ENCODE peak calls at places on chromosomes 13 and 19, in five cellular contexts. One of them, this sample, is unnamed.

GRCh38 chr13:113597386-113598080 is 13.0 kb downstream of the TFDP1 start:
- DNase-seq in left lung: no peak
- DNase-seq in H9: peak
- DNase-seq in cardiac muscle cell: no peak
- DNase-seq in bronchial epithelial cell: no peak
- DNase-seq in this sample: peak

GRCh38 chr13:22311734-22312404 is 641.0 kb downstream of the FGF9 start:
- DNase-seq in left lung: no peak
- DNase-seq in H9: peak
- DNase-seq in cardiac muscle cell: no peak
- DNase-seq in bronchial epithelial cell: no peak
- DNase-seq in this sample: no peak

GRCh38 chr13:113737803-113738202 is 21.2 kb upstream of the TMEM255B start:
- DNase-seq in left lung: no peak
- DNase-seq in H9: no peak
- DNase-seq in cardiac muscle cell: no peak
- DNase-seq in bronchial epithelial cell: no peak
- DNase-seq in this sample: no peak

GRCh38 chr19:16542894-16543498 is 759 bp upstream of the CHERP start:
- DNase-seq in left lung: no peak
- DNase-seq in H9: no peak
- DNase-seq in cardiac muscle cell: no peak
- DNase-seq in bronchial epithelial cell: peak
- DNase-seq in this sample: no peak

GRCh38 chr13:67273001-67273400 is 42.9 kb upstream of the PCDH9 start:
- DNase-seq in left lung: no peak
- DNase-seq in H9: no peak
- DNase-seq in cardiac muscle cell: no peak
- DNase-seq in bronchial epithelial cell: no peak
- DNase-seq in this sample: no peak

GRCh38 chr13:23384111-23384510 is 49.4 kb downstream of the SACS start:
- DNase-seq in left lung: no peak
- DNase-seq in H9: no peak
- DNase-seq in cardiac muscle cell: no peak
- DNase-seq in bronchial epithelial cell: peak
- DNase-seq in this sample: no peak

GRCh38 chr13:27997904-27998522 is 9.5 kb upstream of the URAD start:
- DNase-seq in left lung: no peak
- DNase-seq in H9: peak
- DNase-seq in cardiac muscle cell: peak
- DNase-seq in bronchial epithelial cell: peak
- DNase-seq in this sample: no peak

GRCh38 chr13:29589234-29589633 is 6.3 kb downstream of the SLC7A1 start:
- DNase-seq in left lung: no peak
- DNase-seq in H9: no peak
- DNase-seq in cardiac muscle cell: no peak
- DNase-seq in bronchial epithelial cell: no peak
- DNase-seq in this sample: no peak

GRCh38 chr19:1377176-1377964 is 6.3 kb upstream of the NDUFS7 start:
- DNase-seq in left lung: no peak
- DNase-seq in H9: no peak
- DNase-seq in cardiac muscle cell: no peak
- DNase-seq in bronchial epithelial cell: no peak
- DNase-seq in this sample: no peak

GRCh38 chr13:106153876-106154275 is 381.6 kb downstream of the EFNB2 start:
- DNase-seq in left lung: no peak
- DNase-seq in H9: no peak
- DNase-seq in cardiac muscle cell: no peak
- DNase-seq in bronchial epithelial cell: peak
- DNase-seq in this sample: no peak

GRCh38 chr13:23087884-23088283 is 92.9 kb upstream of the SGCG start:
- DNase-seq in left lung: no peak
- DNase-seq in H9: peak
- DNase-seq in cardiac muscle cell: peak
- DNase-seq in bronchial epithelial cell: peak
- DNase-seq in this sample: no peak

GRCh38 chr13:53201454-53202225 is 173.0 kb downstream of the OLFM4 start:
- DNase-seq in left lung: no peak
- DNase-seq in H9: peak
- DNase-seq in cardiac muscle cell: peak
- DNase-seq in bronchial epithelial cell: no peak
- DNase-seq in this sample: no peak

GRCh38 chr13:114131581-114132418 is 623 bp downstream of the RASA3 start:
- DNase-seq in left lung: no peak
- DNase-seq in H9: no peak
- DNase-seq in cardiac muscle cell: peak
- DNase-seq in bronchial epithelial cell: no peak
- DNase-seq in this sample: peak

GRCh38 chr13:32829269-32829668 is 187.0 kb upstream of the KL start:
- DNase-seq in left lung: no peak
- DNase-seq in H9: no peak
- DNase-seq in cardiac muscle cell: no peak
- DNase-seq in bronchial epithelial cell: no peak
- DNase-seq in this sample: no peak

GRCh38 chr19:33143897-33144405 is 12.0 kb downstream of the WDR88 start:
- DNase-seq in left lung: peak
- DNase-seq in H9: peak
- DNase-seq in cardiac muscle cell: peak
- DNase-seq in bronchial epithelial cell: peak
- DNase-seq in this sample: peak

GRCh38 chr19:45670670-45671453 is 2.8 kb downstream of the GIPR start:
- DNase-seq in left lung: peak
- DNase-seq in H9: peak
- DNase-seq in cardiac muscle cell: peak
- DNase-seq in bronchial epithelial cell: peak
- DNase-seq in this sample: peak

GRCh38 chr13:41196620-41197019 is 2.3 kb upstream of the KBTBD7 start:
- DNase-seq in left lung: no peak
- DNase-seq in H9: no peak
- DNase-seq in cardiac muscle cell: no peak
- DNase-seq in bronchial epithelial cell: peak
- DNase-seq in this sample: no peak

GRCh38 chr13:29284726-29285125 is 310.8 kb downstream of the SLC7A1 start:
- DNase-seq in left lung: no peak
- DNase-seq in H9: no peak
- DNase-seq in cardiac muscle cell: no peak
- DNase-seq in bronchial epithelial cell: no peak
- DNase-seq in this sample: no peak

GRCh38 chr19:17296278-17296677 is 6.9 kb downstream of the ABHD8 start:
- DNase-seq in left lung: no peak
- DNase-seq in H9: no peak
- DNase-seq in cardiac muscle cell: no peak
- DNase-seq in bronchial epithelial cell: peak
- DNase-seq in this sample: no peak

GRCh38 chr19:47714339-47714738 is 1.1 kb downstream of the EHD2 start:
- DNase-seq in left lung: no peak
- DNase-seq in H9: no peak
- DNase-seq in cardiac muscle cell: no peak
- DNase-seq in bronchial epithelial cell: no peak
- DNase-seq in this sample: no peak

GRCh38 chr13:52177276-52177675 is 17.9 kb upstream of the NEK3 start:
- DNase-seq in left lung: no peak
- DNase-seq in H9: no peak
- DNase-seq in cardiac muscle cell: no peak
- DNase-seq in bronchial epithelial cell: no peak
- DNase-seq in this sample: no peak

GRCh38 chr13:66402071-66402470 is 828.1 kb downstream of the PCDH9 start:
- DNase-seq in left lung: no peak
- DNase-seq in H9: no peak
- DNase-seq in cardiac muscle cell: no peak
- DNase-seq in bronchial epithelial cell: no peak
- DNase-seq in this sample: no peak

GRCh38 chr13:26007261-26007765 is 44.5 kb downstream of the SHISA2 start:
- DNase-seq in left lung: no peak
- DNase-seq in H9: no peak
- DNase-seq in cardiac muscle cell: no peak
- DNase-seq in bronchial epithelial cell: no peak
- DNase-seq in this sample: no peak

GRCh38 chr19:54464044-54464623 is 556 bp upstream of the LENG9 start:
- DNase-seq in left lung: peak
- DNase-seq in H9: peak
- DNase-seq in cardiac muscle cell: peak
- DNase-seq in bronchial epithelial cell: peak
- DNase-seq in this sample: peak

GRCh38 chr19:30344446-30345425 is 27.4 kb upstream of the ZNF536 start:
- DNase-seq in left lung: no peak
- DNase-seq in H9: no peak
- DNase-seq in cardiac muscle cell: no peak
- DNase-seq in bronchial epithelial cell: peak
- DNase-seq in this sample: no peak

GRCh38 chr13:109500146-109500773 is 286.1 kb downstream of the IRS2 start:
- DNase-seq in left lung: no peak
- DNase-seq in H9: peak
- DNase-seq in cardiac muscle cell: peak
- DNase-seq in bronchial epithelial cell: no peak
- DNase-seq in this sample: no peak

GRCh38 chr13:100542546-100543156 is 45.9 kb downstream of the GGACT start:
- DNase-seq in left lung: no peak
- DNase-seq in H9: peak
- DNase-seq in cardiac muscle cell: no peak
- DNase-seq in bronchial epithelial cell: peak
- DNase-seq in this sample: no peak
- TF ChIP-seq CTCF in left lung: peak
- TF ChIP-seq CTCF in H9: peak
- TF ChIP-seq CTCF in cardiac muscle cell: peak
- TF ChIP-seq CTCF in bronchial epithelial cell: peak
- TF ChIP-seq CTCF in this sample: peak

DNA sequence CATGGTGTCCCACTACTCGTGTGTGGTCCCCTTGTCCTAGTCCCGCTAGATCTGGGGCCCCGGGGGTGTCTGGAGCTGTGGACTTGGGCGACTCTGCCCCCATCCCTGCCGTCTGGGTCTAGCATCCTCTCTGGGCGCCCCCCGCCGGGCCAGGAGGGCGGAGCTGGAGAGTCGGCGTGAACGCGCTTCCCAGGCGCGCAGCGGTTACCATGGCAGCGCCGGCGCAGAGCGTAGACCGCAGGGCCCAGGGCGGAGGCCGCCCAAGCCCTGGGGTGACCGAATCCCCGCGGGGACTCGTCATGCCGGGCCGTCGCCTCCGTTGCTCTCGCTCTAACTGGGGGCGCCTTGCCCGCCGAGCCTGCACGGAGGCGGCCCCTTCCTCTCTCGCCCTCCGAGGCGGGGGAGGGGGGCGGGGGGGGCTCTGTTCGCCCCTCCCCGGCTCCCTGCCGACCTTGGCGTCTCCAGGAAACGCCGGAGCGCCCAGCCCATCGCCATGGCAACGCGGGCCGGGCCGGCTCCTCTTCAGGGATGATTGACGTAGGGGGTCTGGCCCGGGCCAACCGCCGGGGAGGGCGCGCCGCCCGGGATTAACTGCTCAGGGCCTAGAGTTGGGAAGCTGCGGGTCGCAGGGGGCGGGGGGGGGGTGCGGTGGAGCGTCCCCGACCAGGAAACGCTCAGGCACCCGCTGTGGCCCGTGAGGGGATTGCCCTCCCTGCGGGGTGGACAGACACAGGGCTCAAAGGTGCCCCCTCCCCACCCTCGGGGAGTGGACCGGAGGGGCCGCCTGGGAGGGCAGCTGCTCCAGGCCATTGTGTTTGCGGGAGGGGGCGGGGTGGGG is 8.9 kb downstream of the ISYNA1 start:
- DNase-seq in left lung: peak
- DNase-seq in H9: peak
- DNase-seq in cardiac muscle cell: peak
- DNase-seq in bronchial epithelial cell: peak
- DNase-seq in this sample: peak
- TF ChIP-seq CTCF in left lung: no peak
- TF ChIP-seq CTCF in H9: no peak
- TF ChIP-seq CTCF in cardiac muscle cell: no peak
- TF ChIP-seq CTCF in bronchial epithelial cell: no peak
- TF ChIP-seq CTCF in this sample: no peak

GRCh38 chr19:38899447-38900219 is at the start of the genes NFKBIB and SIRT2:
- DNase-seq in left lung: peak
- DNase-seq in H9: peak
- DNase-seq in cardiac muscle cell: peak
- DNase-seq in bronchial epithelial cell: peak
- DNase-seq in this sample: peak
- TF ChIP-seq CTCF in left lung: no peak
- TF ChIP-seq CTCF in H9: no peak
- TF ChIP-seq CTCF in cardiac muscle cell: no peak
- TF ChIP-seq CTCF in bronchial epithelial cell: no peak
- TF ChIP-seq CTCF in this sample: no peak

DNA sequence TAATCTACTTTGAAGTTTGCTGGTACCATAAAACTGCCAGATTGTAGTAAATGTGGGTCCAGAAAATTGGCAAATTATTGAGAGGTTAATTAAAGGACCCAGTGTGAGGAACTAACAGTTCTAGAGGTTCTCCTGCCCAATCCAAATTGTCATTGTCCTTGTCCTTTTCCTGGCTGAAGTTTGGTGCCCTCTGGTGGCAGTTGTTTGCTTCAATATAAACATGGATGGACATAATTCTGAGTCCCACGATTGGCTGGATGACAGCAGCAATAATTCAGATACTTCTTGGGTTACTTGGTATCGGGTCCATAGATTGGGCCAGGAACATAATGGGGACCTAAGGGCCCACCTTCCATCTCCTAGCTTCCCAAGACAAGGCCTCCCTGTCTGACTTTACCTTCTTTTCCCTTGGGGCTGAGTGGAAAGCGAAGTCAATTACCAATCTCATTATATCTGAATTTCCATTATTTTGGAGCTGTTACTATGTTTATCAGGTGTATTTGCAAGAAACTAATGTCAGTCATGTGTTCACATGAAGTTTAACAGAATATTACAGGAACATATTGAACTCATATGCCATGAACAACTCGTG is 33.8 kb upstream of the GARRE1 start:
- DNase-seq in left lung: peak
- DNase-seq in H9: peak
- DNase-seq in cardiac muscle cell: peak
- DNase-seq in bronchial epithelial cell: peak
- DNase-seq in this sample: peak
- TF ChIP-seq CTCF in left lung: peak
- TF ChIP-seq CTCF in H9: peak
- TF ChIP-seq CTCF in cardiac muscle cell: peak
- TF ChIP-seq CTCF in bronchial epithelial cell: peak
- TF ChIP-seq CTCF in this sample: peak

GRCh38 chr19:39671739-39672363 is 16.1 kb downstream of the LGALS16 start:
- DNase-seq in left lung: no peak
- DNase-seq in H9: peak
- DNase-seq in cardiac muscle cell: peak
- DNase-seq in bronchial epithelial cell: peak
- DNase-seq in this sample: no peak
- TF ChIP-seq CTCF in left lung: peak
- TF ChIP-seq CTCF in H9: peak
- TF ChIP-seq CTCF in cardiac muscle cell: peak
- TF ChIP-seq CTCF in bronchial epithelial cell: peak
- TF ChIP-seq CTCF in this sample: no peak